ENCODE peak calls at places on chromosomes 2 and 18, in five cellular contexts. F is ovary, Y is adrenal gland, Q is stomach, R is right lobe of liver. D is an unnamed sample.

GRCh38 chr2:29655391-29656086 is 265.8 kb downstream of the ALK start:
- DNase-seq in F (no peak), Y (no peak), Q (no peak), R (no peak), D (no peak)

GRCh38 chr18:79637921-79638855 is 41.4 kb upstream of the CTDP1 start:
- DNase-seq in F (no peak), Y (no peak), Q (no peak), R (no peak), D (no peak)

GRCh38 chr2:100281521-100282438 is 40.5 kb downstream of the LONRF2 start:
- DNase-seq in F (peak), Y (peak), Q (no peak), R (peak), D (no peak)

GRCh38 chr18:36811430-36811829 is 17.4 kb downstream of the TPGS2 start:
- DNase-seq in F (peak), Y (no peak), Q (no peak), R (no peak), D (no peak)

GRCh38 chr2:42925742-42926437 is 133.5 kb upstream of the HAAO start:
- DNase-seq in F (no peak), Y (no peak), Q (peak), R (peak), D (peak)

GRCh38 chr2:4354678-4355077 is 651.3 kb downstream of the DCDC2C start:
- DNase-seq in F (no peak), Y (no peak), Q (no peak), R (no peak), D (peak)

GRCh38 chr2:234502285-234502918 is 5.5 kb upstream of the ARL4C start:
- DNase-seq in F (no peak), Y (no peak), Q (no peak), R (no peak), D (no peak)

GRCh38 chr2:75595541-75596395 is 35.0 kb upstream of the EVA1A start:
- DNase-seq in F (no peak), Y (no peak), Q (no peak), R (no peak), D (no peak)

GRCh38 chr2:227308784-227309183 is 16.3 kb upstream of the MFF start:
- DNase-seq in F (no peak), Y (no peak), Q (no peak), R (no peak), D (no peak)

GRCh38 chr2:102523647-102524046 is 50.6 kb downstream of the SLC9A4 start:
- DNase-seq in F (no peak), Y (no peak), Q (no peak), R (no peak), D (no peak)

GRCh38 chr18:24928479-24928878 is 423.5 kb downstream of the ZNF521 start:
- DNase-seq in F (no peak), Y (no peak), Q (no peak), R (no peak), D (no peak)

GRCh38 chr2:29106980-29107388 is 8.2 kb upstream of the CLIP4 start:
- DNase-seq in F (no peak), Y (no peak), Q (no peak), R (no peak), D (no peak)

GRCh38 chr18:371616-371998 is 103.8 kb upstream of the THOC1 start:
- DNase-seq in F (no peak), Y (no peak), Q (no peak), R (no peak), D (no peak)

GRCh38 chr18:407825-408224 is 92.7 kb downstream of the COLEC12 start:
- DNase-seq in F (no peak), Y (no peak), Q (no peak), R (no peak), D (no peak)

GRCh38 chr18:20971886-20972267 is 139.7 kb downstream of the ROCK1 start:
- DNase-seq in F (no peak), Y (no peak), Q (no peak), R (no peak), D (no peak)

GRCh38 chr2:227717687-227718567 is at the start of gene SLC19A3:
- DNase-seq in F (peak), Y (peak), Q (peak), R (peak), D (peak)

GRCh38 chr18:62523631-62524442 is 1.0 kb downstream of the ZCCHC2 start:
- DNase-seq in F (peak), Y (peak), Q (peak), R (peak), D (peak)

GRCh38 chr18:21291106-21291505 is 49.1 kb downstream of the GREB1L start:
- DNase-seq in F (no peak), Y (no peak), Q (no peak), R (no peak), D (no peak)

GRCh38 chr18:59616501-59616900 is 80.7 kb downstream of the CCBE1 start:
- DNase-seq in F (no peak), Y (no peak), Q (no peak), R (no peak), D (no peak)

GRCh38 chr2:222892321-222892720 is 31.5 kb downstream of the ACSL3 start:
- DNase-seq in F (no peak), Y (no peak), Q (no peak), R (no peak), D (no peak)

GRCh38 chr2:197675711-197676188 is 363 bp upstream of the RFTN2 start:
- DNase-seq in F (no peak), Y (peak), Q (no peak), R (no peak), D (no peak)

GRCh38 chr2:120381661-120382060 is 35.7 kb downstream of the INHBB start:
- DNase-seq in F (no peak), Y (no peak), Q (no peak), R (no peak), D (no peak)

GRCh38 chr2:20584637-20585321 is 66.1 kb downstream of the HS1BP3 start:
- DNase-seq in F (peak), Y (no peak), Q (peak), R (peak), D (no peak)

GRCh38 chr2:135202751-135203150 is 150.7 kb downstream of the RAB3GAP1 start:
- DNase-seq in F (no peak), Y (no peak), Q (no peak), R (peak), D (no peak)

GRCh38 chr2:172280820-172281454 is 146.4 kb upstream of the ITGA6 start:
- DNase-seq in F (no peak), Y (no peak), Q (no peak), R (no peak), D (peak)

GRCh38 chr18:46481048-46481846 is 175.8 kb downstream of the LOXHD1 start:
- DNase-seq in F (no peak), Y (peak), Q (peak), R (peak), D (peak)

GRCh38 chr2:203330434-203330833 is 2.2 kb downstream of the ABI2 start:
- DNase-seq in F (no peak), Y (no peak), Q (no peak), R (no peak), D (no peak)

GRCh38 chr2:5834491-5834890 is 142.3 kb downstream of the SOX11 start:
- DNase-seq in F (no peak), Y (no peak), Q (no peak), R (no peak), D (no peak)

GRCh38 chr2:200613692-200614091 is 27.9 kb downstream of the AOX1 start:
- DNase-seq in F (no peak), Y (no peak), Q (no peak), R (peak), D (no peak)

GRCh38 chr18:73636355-73636754 is 511.3 kb downstream of the FBXO15 start:
- DNase-seq in F (no peak), Y (no peak), Q (no peak), R (no peak), D (no peak)

GRCh38 chr18:31088532-31088931 is 13.7 kb downstream of the DSC2 start:
- DNase-seq in F (no peak), Y (no peak), Q (no peak), R (no peak), D (no peak)

DNA sequence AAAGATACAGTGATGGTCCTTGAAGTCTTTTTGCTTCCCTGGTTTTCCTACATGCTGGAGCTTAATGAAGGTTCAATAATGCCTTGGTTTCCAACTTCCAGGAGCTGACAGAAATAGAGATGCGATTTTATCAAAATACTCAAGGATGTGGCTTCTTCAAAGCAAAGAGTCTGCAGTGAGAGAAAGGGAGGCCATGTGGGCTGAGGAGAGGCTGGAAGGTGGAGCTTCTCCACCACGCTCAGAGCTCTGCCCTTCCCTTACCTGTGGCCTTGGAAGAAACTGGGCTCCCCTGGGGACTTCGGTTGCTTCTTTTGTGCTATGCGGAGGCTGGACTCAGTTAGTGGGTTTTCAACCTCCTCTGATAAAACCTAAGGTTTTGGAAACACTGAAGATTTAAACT is 175.0 kb upstream of the APCDD1 start:
- DNase-seq in F (no peak), Y (no peak), Q (no peak), R (no peak), D (no peak)
- H3K27ac ChIP-seq in F (no peak), Y (no peak), Q (no peak), R (no peak), D (no peak)

GRCh38 chr2:152034257-152034801 is 64.5 kb downstream of the CACNB4 start:
- DNase-seq in F (no peak), Y (no peak), Q (no peak), R (no peak), D (no peak)
- H3K4me3 ChIP-seq in F (no peak), Y (no peak), Q (no peak), R (no peak), D (no peak)

DNA sequence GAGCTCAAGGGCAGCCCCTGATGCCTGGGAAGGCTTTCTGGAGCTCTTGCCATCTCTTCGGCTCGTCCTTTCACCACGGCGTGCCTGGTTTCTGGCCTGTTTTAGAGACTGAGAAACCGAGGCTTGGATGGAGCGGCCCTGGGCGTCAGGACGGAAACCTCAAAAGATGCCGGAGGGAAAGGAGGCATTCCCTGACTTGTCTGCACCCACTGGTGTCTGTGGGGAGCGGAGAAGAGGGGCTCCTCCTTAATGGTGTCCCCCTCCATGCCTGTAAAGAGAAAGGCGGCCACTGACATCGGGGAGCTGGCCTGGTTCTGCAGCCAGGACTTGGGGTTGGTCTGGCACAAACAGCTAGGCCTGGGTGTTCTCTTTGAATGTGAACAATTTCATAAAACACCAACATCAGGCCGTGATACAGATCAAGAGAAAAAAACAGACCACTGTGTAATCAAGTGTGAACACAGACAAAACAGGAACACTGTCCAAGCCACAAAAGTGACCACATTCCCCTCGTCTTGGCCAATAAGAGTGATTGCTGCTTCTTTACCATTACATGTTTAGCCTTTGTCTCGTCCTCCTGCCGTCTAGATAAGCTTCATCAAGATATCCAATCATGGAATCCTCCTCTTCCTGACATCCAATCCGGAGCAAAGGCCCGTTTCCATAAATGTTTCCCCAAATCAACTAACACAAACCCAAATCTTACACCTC is 633 bp upstream of the ILKAP start:
- DNase-seq in F (no peak), Y (no peak), Q (no peak), R (no peak), D (no peak)
- TF ChIP-seq POLR2A in F (no peak), Y (no peak), Q (no peak), R (no peak), D (no peak)

GRCh38 chr2:40002339-40002738 is 223.3 kb upstream of the THUMPD2 start:
- DNase-seq in F (no peak), Y (no peak), Q (no peak), R (no peak), D (no peak)
- H3K27ac ChIP-seq in F (no peak), Y (no peak), Q (no peak), R (no peak), D (no peak)

DNA sequence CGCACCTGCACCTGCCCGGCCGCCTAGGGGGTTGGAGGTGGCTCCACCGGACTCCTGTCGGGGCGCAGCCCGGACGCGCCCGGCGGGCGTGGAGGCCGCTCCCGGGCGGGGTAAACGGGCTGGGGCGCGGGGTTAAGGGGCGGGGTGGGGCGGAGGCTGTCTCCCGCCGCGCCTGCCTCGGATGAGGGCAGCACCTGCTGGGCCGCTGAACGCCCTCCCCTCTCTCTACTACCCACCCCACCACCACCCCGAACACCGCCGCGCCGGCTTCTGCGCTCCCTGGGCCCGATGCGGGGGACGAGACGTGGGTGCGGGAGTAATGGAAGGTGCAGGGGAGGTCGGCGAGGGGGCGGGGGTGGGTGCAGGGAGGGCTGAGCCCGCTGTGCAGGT is 224.8 kb upstream of the ID2 start:
- DNase-seq in F (no peak), Y (no peak), Q (peak), R (peak), D (no peak)
- H3K4me3 ChIP-seq in F (no peak), Y (no peak), Q (peak), R (peak), D (no peak)

GRCh38 chr2:164841719-164842623 is at the start of gene COBLL1:
- DNase-seq in F (peak), Y (peak), Q (peak), R (peak), D (peak)
- TF ChIP-seq POLR2A in F (peak), Y (peak), Q (no peak), R (no peak), D (peak)

D was measured in thyroid gland.